ENCODE peak calls at places on chromosome 5, in eight cellular contexts. V, J, W, F, D, C, N and A are unnamed samples.

GRCh38 chr5:109775130-109775529 is 85.4 kb downstream of the MAN2A1 start:
- DNase-seq in V (no peak), J (no peak), W (no peak), F (no peak), D (no peak), C (no peak), N (no peak), A (no peak)

GRCh38 chr5:54013556-54014157 is 296.7 kb downstream of the ARL15 start:
- DNase-seq in V (peak; percentile 3), J (no peak), W (no peak), F (no peak), D (no peak), C (no peak), N (no peak), A (peak; percentile 76)

GRCh38 chr5:71836084-71836483 is 117.0 kb downstream of the CARTPT start:
- DNase-seq in V (no peak), J (no peak), W (no peak), F (no peak), D (no peak), C (no peak), N (no peak), A (no peak)

GRCh38 chr5:159619826-159620225 is 289.5 kb upstream of the IL12B start:
- DNase-seq in V (no peak), J (no peak), W (no peak), F (peak; percentile 51), D (no peak), C (no peak), N (no peak), A (no peak)

GRCh38 chr5:96687080-96687479 is 24.9 kb downstream of the CAST start:
- DNase-seq in V (no peak), J (no peak), W (no peak), F (no peak), D (no peak), C (no peak), N (no peak), A (no peak)

GRCh38 chr5:118733394-118733793 is 255.0 kb downstream of the DTWD2 start:
- DNase-seq in V (no peak), J (no peak), W (no peak), F (no peak), D (no peak), C (no peak), N (no peak), A (no peak)

GRCh38 chr5:132961887-132962286 is 1.5 kb downstream of the AFF4 start:
- DNase-seq in V (peak; percentile 25), J (no peak), W (no peak), F (no peak), D (no peak), C (no peak), N (no peak), A (no peak)

GRCh38 chr5:174159327-174160247 is 114.1 kb downstream of the NSG2 start:
- DNase-seq in V (no peak), J (no peak), W (no peak), F (no peak), D (no peak), C (no peak), N (no peak), A (peak; percentile 91)

GRCh38 chr5:131947445-131947844 is 2.0 kb upstream of the MEIKIN start:
- DNase-seq in V (no peak), J (no peak), W (no peak), F (no peak), D (no peak), C (no peak), N (no peak), A (no peak)

GRCh38 chr5:124060413-124061095 is 548.6 kb downstream of the CSNK1G3 start:
- DNase-seq in V (no peak), J (no peak), W (no peak), F (no peak), D (no peak), C (no peak), N (no peak), A (no peak)

GRCh38 chr5:41751867-41752266 is 118.4 kb downstream of the OXCT1 start:
- DNase-seq in V (no peak), J (no peak), W (no peak), F (no peak), D (no peak), C (no peak), N (no peak), A (no peak)

GRCh38 chr5:95857185-95857945 is 34.8 kb upstream of the GLRX start:
- DNase-seq in V (peak; percentile 49), J (peak; percentile 26), W (no peak), F (no peak), D (no peak), C (no peak), N (no peak), A (no peak)

GRCh38 chr5:101364469-101364868 is 461.4 kb upstream of the ST8SIA4 start:
- DNase-seq in V (peak; percentile 66), J (no peak), W (no peak), F (no peak), D (no peak), C (no peak), N (no peak), A (no peak)

GRCh38 chr5:79573983-79574890 is 38.0 kb upstream of the TENT2 start:
- DNase-seq in V (no peak), J (no peak), W (no peak), F (no peak), D (no peak), C (no peak), N (no peak), A (no peak)

GRCh38 chr5:62790348-62790747 is 211.7 kb downstream of the LRRC70 start:
- DNase-seq in V (no peak), J (no peak), W (no peak), F (no peak), D (no peak), C (no peak), N (no peak), A (peak; percentile 8)

GRCh38 chr5:134242146-134242545 is 16.3 kb upstream of the PPP2CA start:
- DNase-seq in V (no peak), J (no peak), W (no peak), F (no peak), D (no peak), C (no peak), N (no peak), A (no peak)